ENCODE peak calls at places on chromosomes 11 and 22, in eight cellular contexts. One of them, this sample, is unnamed.

GRCh38 chr11:31442086-31442485 is 67.3 kb downstream of the IMMP1L start:
- DNase-seq in left lung: no peak
- DNase-seq in thyroid gland: no peak
- DNase-seq in cardiac muscle cell: no peak
- DNase-seq in effector memory CD4-positive, alpha-beta T cell: no peak
- DNase-seq in CD8-positive, alpha-beta T cell: no peak
- DNase-seq in spleen: no peak
- DNase-seq in GM12878: no peak
- DNase-seq in this sample: no peak

GRCh38 chr11:108210441-108210840 is 12.0 kb downstream of the NPAT start:
- DNase-seq in cardiac muscle cell: no peak
- DNase-seq in CD8-positive, alpha-beta T cell: no peak
- DNase-seq in left lung: no peak
- DNase-seq in GM12878: no peak
- DNase-seq in spleen: no peak
- DNase-seq in thyroid gland: no peak
- DNase-seq in effector memory CD4-positive, alpha-beta T cell: no peak
- DNase-seq in this sample: no peak

GRCh38 chr11:130527648-130528300 is 79.3 kb downstream of the ADAMTS15 start:
- DNase-seq in CD8-positive, alpha-beta T cell: no peak
- DNase-seq in GM12878: no peak
- DNase-seq in left lung: no peak
- DNase-seq in effector memory CD4-positive, alpha-beta T cell: no peak
- DNase-seq in cardiac muscle cell: peak; percentile 66
- DNase-seq in thyroid gland: peak; percentile 71
- DNase-seq in spleen: no peak
- DNase-seq in this sample: no peak

GRCh38 chr11:1548221-1549070 is 23.6 kb downstream of the DUSP8 start:
- DNase-seq in CD8-positive, alpha-beta T cell: no peak
- DNase-seq in spleen: no peak
- DNase-seq in GM12878: no peak
- DNase-seq in cardiac muscle cell: peak; percentile 90
- DNase-seq in thyroid gland: peak; percentile 96
- DNase-seq in left lung: peak; percentile 87
- DNase-seq in effector memory CD4-positive, alpha-beta T cell: no peak
- DNase-seq in this sample: peak; percentile 87

GRCh38 chr11:3041699-3042098 is 15.5 kb downstream of the CARS1 start:
- DNase-seq in CD8-positive, alpha-beta T cell: no peak
- DNase-seq in thyroid gland: peak; percentile 69
- DNase-seq in effector memory CD4-positive, alpha-beta T cell: no peak
- DNase-seq in GM12878: no peak
- DNase-seq in cardiac muscle cell: no peak
- DNase-seq in spleen: peak; percentile 42
- DNase-seq in left lung: no peak
- DNase-seq in this sample: no peak

GRCh38 chr11:43736502-43737193 is 56.1 kb downstream of the HSD17B12 start:
- DNase-seq in spleen: no peak
- DNase-seq in left lung: no peak
- DNase-seq in thyroid gland: no peak
- DNase-seq in cardiac muscle cell: peak; percentile 67
- DNase-seq in effector memory CD4-positive, alpha-beta T cell: no peak
- DNase-seq in CD8-positive, alpha-beta T cell: no peak
- DNase-seq in GM12878: no peak
- DNase-seq in this sample: no peak

GRCh38 chr11:32891657-32892354 is 805 bp upstream of the QSER1 start:
- DNase-seq in left lung: no peak
- DNase-seq in thyroid gland: no peak
- DNase-seq in spleen: no peak
- DNase-seq in GM12878: no peak
- DNase-seq in effector memory CD4-positive, alpha-beta T cell: no peak
- DNase-seq in cardiac muscle cell: no peak
- DNase-seq in CD8-positive, alpha-beta T cell: no peak
- DNase-seq in this sample: no peak

GRCh38 chr11:59283825-59284772 is 71.4 kb upstream of the MPEG1 start:
- DNase-seq in GM12878: peak; percentile 71
- DNase-seq in CD8-positive, alpha-beta T cell: peak; percentile 62
- DNase-seq in left lung: no peak
- DNase-seq in spleen: no peak
- DNase-seq in thyroid gland: peak; percentile 48
- DNase-seq in effector memory CD4-positive, alpha-beta T cell: no peak
- DNase-seq in cardiac muscle cell: peak; percentile 60
- DNase-seq in this sample: no peak

GRCh38 chr11:44618561-44619425 is 53.3 kb downstream of the CD82 start:
- DNase-seq in effector memory CD4-positive, alpha-beta T cell: no peak
- DNase-seq in thyroid gland: no peak
- DNase-seq in spleen: peak; percentile 68
- DNase-seq in CD8-positive, alpha-beta T cell: no peak
- DNase-seq in GM12878: no peak
- DNase-seq in left lung: peak; percentile 30
- DNase-seq in cardiac muscle cell: no peak
- DNase-seq in this sample: no peak

GRCh38 chr11:78898376-78898775 is 323.7 kb upstream of the NARS2 start:
- DNase-seq in cardiac muscle cell: no peak
- DNase-seq in thyroid gland: no peak
- DNase-seq in spleen: no peak
- DNase-seq in effector memory CD4-positive, alpha-beta T cell: no peak
- DNase-seq in CD8-positive, alpha-beta T cell: no peak
- DNase-seq in GM12878: no peak
- DNase-seq in left lung: no peak
- DNase-seq in this sample: no peak

GRCh38 chr11:71206186-71206585 is 46.2 kb downstream of the SHANK2 start:
- DNase-seq in effector memory CD4-positive, alpha-beta T cell: no peak
- DNase-seq in left lung: peak; percentile 27
- DNase-seq in thyroid gland: peak; percentile 21
- DNase-seq in CD8-positive, alpha-beta T cell: no peak
- DNase-seq in cardiac muscle cell: no peak
- DNase-seq in GM12878: no peak
- DNase-seq in spleen: peak; percentile 23
- DNase-seq in this sample: peak; percentile 45

GRCh38 chr22:46851311-46851710 is 88.9 kb downstream of the TBC1D22A start:
- DNase-seq in GM12878: no peak
- DNase-seq in thyroid gland: no peak
- DNase-seq in cardiac muscle cell: no peak
- DNase-seq in CD8-positive, alpha-beta T cell: peak; percentile 35
- DNase-seq in effector memory CD4-positive, alpha-beta T cell: no peak
- DNase-seq in spleen: no peak
- DNase-seq in left lung: no peak
- DNase-seq in this sample: no peak

GRCh38 chr11:109096266-109096665 is 325.7 kb upstream of the C11orf87 start:
- DNase-seq in thyroid gland: no peak
- DNase-seq in cardiac muscle cell: no peak
- DNase-seq in GM12878: no peak
- DNase-seq in spleen: no peak
- DNase-seq in effector memory CD4-positive, alpha-beta T cell: no peak
- DNase-seq in left lung: no peak
- DNase-seq in CD8-positive, alpha-beta T cell: no peak
- DNase-seq in this sample: no peak

GRCh38 chr11:42237701-42238235 is 778.3 kb upstream of the LRRC4C start:
- DNase-seq in spleen: no peak
- DNase-seq in effector memory CD4-positive, alpha-beta T cell: no peak
- DNase-seq in cardiac muscle cell: no peak
- DNase-seq in thyroid gland: no peak
- DNase-seq in left lung: no peak
- DNase-seq in GM12878: no peak
- DNase-seq in CD8-positive, alpha-beta T cell: no peak
- DNase-seq in this sample: no peak

GRCh38 chr11:115527534-115528125 is 23.4 kb upstream of the CADM1 start:
- DNase-seq in effector memory CD4-positive, alpha-beta T cell: no peak
- DNase-seq in cardiac muscle cell: no peak
- DNase-seq in left lung: no peak
- DNase-seq in CD8-positive, alpha-beta T cell: no peak
- DNase-seq in spleen: no peak
- DNase-seq in thyroid gland: peak; percentile 40
- DNase-seq in GM12878: no peak
- DNase-seq in this sample: no peak

GRCh38 chr11:115580927-115581680 is 76.9 kb upstream of the CADM1 start:
- DNase-seq in spleen: no peak
- DNase-seq in cardiac muscle cell: peak; percentile 32
- DNase-seq in effector memory CD4-positive, alpha-beta T cell: no peak
- DNase-seq in left lung: no peak
- DNase-seq in GM12878: no peak
- DNase-seq in thyroid gland: peak; percentile 35
- DNase-seq in CD8-positive, alpha-beta T cell: no peak
- DNase-seq in this sample: peak; percentile 52

GRCh38 chr11:34850339-34850738 is 65.8 kb downstream of the APIP start:
- DNase-seq in CD8-positive, alpha-beta T cell: no peak
- DNase-seq in spleen: no peak
- DNase-seq in GM12878: no peak
- DNase-seq in effector memory CD4-positive, alpha-beta T cell: no peak
- DNase-seq in cardiac muscle cell: no peak
- DNase-seq in thyroid gland: no peak
- DNase-seq in left lung: no peak
- DNase-seq in this sample: no peak

GRCh38 chr11:11400121-11400520 is 47.1 kb upstream of the CSNK2A3 start:
- DNase-seq in CD8-positive, alpha-beta T cell: no peak
- DNase-seq in effector memory CD4-positive, alpha-beta T cell: no peak
- DNase-seq in cardiac muscle cell: no peak
- DNase-seq in left lung: no peak
- DNase-seq in spleen: no peak
- DNase-seq in GM12878: no peak
- DNase-seq in thyroid gland: no peak
- DNase-seq in this sample: no peak

GRCh38 chr11:45336136-45336535 is 50.0 kb upstream of the SYT13 start:
- DNase-seq in cardiac muscle cell: no peak
- DNase-seq in GM12878: no peak
- DNase-seq in thyroid gland: no peak
- DNase-seq in left lung: no peak
- DNase-seq in spleen: no peak
- DNase-seq in effector memory CD4-positive, alpha-beta T cell: no peak
- DNase-seq in CD8-positive, alpha-beta T cell: no peak
- DNase-seq in this sample: no peak

GRCh38 chr11:84628871-84629625 is 998.1 kb downstream of the DLG2 start:
- DNase-seq in CD8-positive, alpha-beta T cell: no peak
- DNase-seq in GM12878: no peak
- DNase-seq in thyroid gland: no peak
- DNase-seq in left lung: no peak
- DNase-seq in cardiac muscle cell: peak; percentile 42
- DNase-seq in effector memory CD4-positive, alpha-beta T cell: no peak
- DNase-seq in spleen: no peak
- DNase-seq in this sample: no peak

GRCh38 chr22:40070701-40071100 is 75.9 kb downstream of the FAM83F start:
- DNase-seq in thyroid gland: no peak
- DNase-seq in spleen: no peak
- DNase-seq in left lung: no peak
- DNase-seq in cardiac muscle cell: peak; percentile 67
- DNase-seq in GM12878: no peak
- DNase-seq in effector memory CD4-positive, alpha-beta T cell: no peak
- DNase-seq in CD8-positive, alpha-beta T cell: no peak
- DNase-seq in this sample: no peak

GRCh38 chr22:36249160-36249559 is 3.8 kb upstream of the APOL1 start:
- DNase-seq in left lung: no peak
- DNase-seq in GM12878: no peak
- DNase-seq in cardiac muscle cell: no peak
- DNase-seq in thyroid gland: no peak
- DNase-seq in spleen: no peak
- DNase-seq in effector memory CD4-positive, alpha-beta T cell: no peak
- DNase-seq in CD8-positive, alpha-beta T cell: no peak
- DNase-seq in this sample: no peak
- H3K4me3 ChIP-seq in left lung: no peak overlapping the region
- H3K4me3 ChIP-seq in GM12878: no peak overlapping the region
- H3K4me3 ChIP-seq in cardiac muscle cell: no peak overlapping the region
- H3K4me3 ChIP-seq in thyroid gland: no peak overlapping the region
- H3K4me3 ChIP-seq in spleen: no peak overlapping the region
- H3K4me3 ChIP-seq in effector memory CD4-positive, alpha-beta T cell: no peak overlapping the region
- H3K4me3 ChIP-seq in CD8-positive, alpha-beta T cell: no peak overlapping the region
- H3K4me3 ChIP-seq in this sample: no peak overlapping the region

GRCh38 chr22:28900379-28900778 is 17.0 kb downstream of the ZNRF3 start:
- DNase-seq in cardiac muscle cell: no peak
- DNase-seq in GM12878: no peak
- DNase-seq in CD8-positive, alpha-beta T cell: no peak
- DNase-seq in spleen: no peak
- DNase-seq in thyroid gland: no peak
- DNase-seq in effector memory CD4-positive, alpha-beta T cell: no peak
- DNase-seq in left lung: no peak
- DNase-seq in this sample: no peak

GRCh38 chr22:28903719-28904118 is 20.3 kb downstream of the ZNRF3 start:
- DNase-seq in effector memory CD4-positive, alpha-beta T cell: no peak
- DNase-seq in CD8-positive, alpha-beta T cell: no peak
- DNase-seq in left lung: no peak
- DNase-seq in GM12878: no peak
- DNase-seq in spleen: no peak
- DNase-seq in thyroid gland: no peak
- DNase-seq in cardiac muscle cell: peak; percentile 48
- DNase-seq in this sample: no peak

GRCh38 chr22:28903080-28903479 is 19.7 kb downstream of the ZNRF3 start:
- DNase-seq in thyroid gland: no peak
- DNase-seq in CD8-positive, alpha-beta T cell: no peak
- DNase-seq in effector memory CD4-positive, alpha-beta T cell: no peak
- DNase-seq in left lung: no peak
- DNase-seq in cardiac muscle cell: no peak
- DNase-seq in GM12878: no peak
- DNase-seq in spleen: no peak
- DNase-seq in this sample: no peak

GRCh38 chr22:28904211-28904808 is 20.9 kb downstream of the ZNRF3 start:
- DNase-seq in GM12878: no peak
- DNase-seq in cardiac muscle cell: no peak
- DNase-seq in spleen: no peak
- DNase-seq in CD8-positive, alpha-beta T cell: no peak
- DNase-seq in thyroid gland: no peak
- DNase-seq in effector memory CD4-positive, alpha-beta T cell: no peak
- DNase-seq in left lung: no peak
- DNase-seq in this sample: no peak

DNA sequence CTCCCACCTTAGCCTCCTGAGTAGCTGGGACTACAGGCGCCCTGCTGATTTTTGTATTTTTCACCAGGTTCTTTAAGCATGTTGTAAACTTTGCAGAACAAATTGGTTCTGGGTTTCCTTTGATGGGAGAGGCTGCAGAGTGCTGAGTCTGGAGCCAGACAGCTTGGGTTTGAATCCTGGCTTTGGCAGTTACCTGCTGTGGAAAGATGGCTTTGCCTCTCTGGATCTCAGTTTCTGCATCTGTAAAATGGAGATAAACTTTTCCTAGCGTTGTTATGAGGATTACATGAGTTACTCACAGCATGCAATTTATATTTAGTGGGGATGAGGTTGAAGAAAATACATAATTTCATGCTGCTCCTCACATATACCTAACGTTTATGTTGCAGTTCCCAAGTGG is 19.1 kb downstream of the ZNRF3 start:
- DNase-seq in spleen: no peak
- DNase-seq in thyroid gland: no peak
- DNase-seq in cardiac muscle cell: no peak
- DNase-seq in effector memory CD4-positive, alpha-beta T cell: no peak
- DNase-seq in left lung: no peak
- DNase-seq in GM12878: no peak
- DNase-seq in CD8-positive, alpha-beta T cell: no peak
- DNase-seq in this sample: no peak
- H3K27ac ChIP-seq in spleen: no peak overlapping the region
- H3K27ac ChIP-seq in thyroid gland: no peak overlapping the region
- H3K27ac ChIP-seq in cardiac muscle cell: peak overlapping the region; percentile 94
- H3K27ac ChIP-seq in effector memory CD4-positive, alpha-beta T cell: no peak overlapping the region
- H3K27ac ChIP-seq in left lung: no peak overlapping the region
- H3K27ac ChIP-seq in GM12878: no peak overlapping the region
- H3K27ac ChIP-seq in CD8-positive, alpha-beta T cell: no peak overlapping the region
- H3K27ac ChIP-seq in this sample: no peak overlapping the region

GRCh38 chr11:12418019-12418611 is 40.7 kb downstream of the PARVA start:
- DNase-seq in spleen: no peak
- DNase-seq in effector memory CD4-positive, alpha-beta T cell: no peak
- DNase-seq in thyroid gland: no peak
- DNase-seq in CD8-positive, alpha-beta T cell: no peak
- DNase-seq in cardiac muscle cell: no peak
- DNase-seq in GM12878: no peak
- DNase-seq in left lung: no peak
- DNase-seq in this sample: no peak
- H3K4me1 ChIP-seq in spleen: no peaks in the 10 kb centered on the region
- H3K4me1 ChIP-seq in effector memory CD4-positive, alpha-beta T cell: no peaks in the 10 kb centered on the region
- H3K4me1 ChIP-seq in thyroid gland: no peaks in the 10 kb centered on the region
- H3K4me1 ChIP-seq in CD8-positive, alpha-beta T cell: no peaks in the 10 kb centered on the region
- H3K4me1 ChIP-seq in cardiac muscle cell: no peaks in the 10 kb centered on the region
- H3K4me1 ChIP-seq in GM12878: no peaks in the 10 kb centered on the region
- H3K4me1 ChIP-seq in left lung: no peaks in the 10 kb centered on the region
- H3K4me1 ChIP-seq in this sample: peaks cover 18% of the 10 kb centered on the region

GRCh38 chr11:65786008-65786785 is 666 bp upstream of the OVOL1 start:
- DNase-seq in GM12878: no peak
- DNase-seq in thyroid gland: peak; percentile 68
- DNase-seq in left lung: no peak
- DNase-seq in CD8-positive, alpha-beta T cell: no peak
- DNase-seq in cardiac muscle cell: no peak
- DNase-seq in spleen: no peak
- DNase-seq in effector memory CD4-positive, alpha-beta T cell: no peak
- DNase-seq in this sample: peak; percentile 59
- H3K4me3 ChIP-seq in GM12878: no peak overlapping the region
- H3K4me3 ChIP-seq in thyroid gland: no peak overlapping the region
- H3K4me3 ChIP-seq in left lung: peak overlapping the region; percentile 36
- H3K4me3 ChIP-seq in CD8-positive, alpha-beta T cell: peak overlapping the region; percentile 35
- H3K4me3 ChIP-seq in cardiac muscle cell: peak overlapping the region; percentile 20
- H3K4me3 ChIP-seq in spleen: peak overlapping the region; percentile 27
- H3K4me3 ChIP-seq in effector memory CD4-positive, alpha-beta T cell: peak overlapping the region; percentile 25
- H3K4me3 ChIP-seq in this sample: peak overlapping the region; percentile 48

This sample was measured in lower lobe of right lung.